ENCODE peak calls at places on chromosomes 5 and 9, in four cellular contexts. One of them, this sample, is unnamed.
A peak's percentile ranks its signal among the peaks of the same experiment; 100 is the strongest.

GRCh38 chr5:151068571-151069197 is 12.2 kb downstream of the TNIP1 start:
- DNase-seq in fibroblast of mammary gland: no peak
- DNase-seq in lung: no peak
- DNase-seq in foreskin fibroblast: no peak
- DNase-seq in this sample: no peak

GRCh38 chr9:70120834-70121510 is 77.3 kb downstream of the MAMDC2 start:
- DNase-seq in lung: peak; percentile 36
- DNase-seq in fibroblast of mammary gland: peak; percentile 96
- DNase-seq in foreskin fibroblast: peak; percentile 91
- DNase-seq in this sample: no peak

GRCh38 chr9:138052322-138052615 is 174.7 kb downstream of the CACNA1B start:
- DNase-seq in fibroblast of mammary gland: no peak
- DNase-seq in foreskin fibroblast: no peak
- DNase-seq in lung: no peak
- DNase-seq in this sample: no peak

GRCh38 chr9:79011461-79011860 is 560.3 kb upstream of the TLE4 start:
- DNase-seq in foreskin fibroblast: no peak
- DNase-seq in lung: no peak
- DNase-seq in fibroblast of mammary gland: no peak
- DNase-seq in this sample: no peak

GRCh38 chr9:133137451-133138231 is 16.6 kb upstream of the RALGDS start:
- DNase-seq in fibroblast of mammary gland: no peak
- DNase-seq in lung: no peak
- DNase-seq in foreskin fibroblast: no peak
- DNase-seq in this sample: no peak

GRCh38 chr9:137161558-137162483 is 8.0 kb downstream of the LRRC26 start:
- DNase-seq in fibroblast of mammary gland: no peak
- DNase-seq in foreskin fibroblast: no peak
- DNase-seq in lung: no peak
- DNase-seq in this sample: no peak

GRCh38 chr9:68747043-68747533 is 42.0 kb downstream of the PIP5K1B start:
- DNase-seq in foreskin fibroblast: no peak
- DNase-seq in fibroblast of mammary gland: no peak
- DNase-seq in lung: no peak
- DNase-seq in this sample: no peak

GRCh38 chr5:179893958-179894895 is 13.5 kb downstream of the TBC1D9B start:
- DNase-seq in foreskin fibroblast: no peak
- DNase-seq in lung: no peak
- DNase-seq in fibroblast of mammary gland: no peak
- DNase-seq in this sample: no peak

GRCh38 chr5:136025900-136026299 is 2.9 kb upstream of the TGFBI start:
- DNase-seq in foreskin fibroblast: no peak
- DNase-seq in lung: no peak
- DNase-seq in fibroblast of mammary gland: peak; percentile 69
- DNase-seq in this sample: no peak

GRCh38 chr9:31582561-31582960 is 801.9 kb upstream of the ACO1 start:
- DNase-seq in lung: no peak
- DNase-seq in foreskin fibroblast: no peak
- DNase-seq in fibroblast of mammary gland: no peak
- DNase-seq in this sample: no peak

GRCh38 chr5:23332650-23333251 is 174.7 kb upstream of the PRDM9 start:
- DNase-seq in lung: no peak
- DNase-seq in fibroblast of mammary gland: peak; percentile 55
- DNase-seq in foreskin fibroblast: no peak
- DNase-seq in this sample: no peak

GRCh38 chr9:2837915-2838314 is 6.0 kb downstream of the PUM3 start:
- DNase-seq in lung: no peak
- DNase-seq in foreskin fibroblast: no peak
- DNase-seq in fibroblast of mammary gland: peak; percentile 27
- DNase-seq in this sample: no peak

GRCh38 chr5:75202935-75203334 is 33.7 kb downstream of the ANKRD31 start:
- DNase-seq in lung: no peak
- DNase-seq in foreskin fibroblast: no peak
- DNase-seq in fibroblast of mammary gland: no peak
- DNase-seq in this sample: no peak

GRCh38 chr9:35908484-35909125 is 685 bp upstream of the SPAAR start:
- DNase-seq in fibroblast of mammary gland: no peak
- DNase-seq in lung: peak; percentile 29
- DNase-seq in foreskin fibroblast: no peak
- DNase-seq in this sample: no peak

GRCh38 chr5:69334793-69335268 is 2.2 kb upstream of the CCDC125 start:
- DNase-seq in fibroblast of mammary gland: peak; percentile 73
- DNase-seq in lung: peak; percentile 85
- DNase-seq in foreskin fibroblast: peak; percentile 62
- DNase-seq in this sample: peak; percentile 64

GRCh38 chr9:27542519-27542918 is 12.9 kb upstream of the MOB3B start:
- DNase-seq in fibroblast of mammary gland: no peak
- DNase-seq in lung: no peak
- DNase-seq in foreskin fibroblast: peak; percentile 31
- DNase-seq in this sample: no peak

GRCh38 chr5:159903134-159903533 is 13.1 kb upstream of the ADRA1B start:
- DNase-seq in foreskin fibroblast: no peak
- DNase-seq in fibroblast of mammary gland: no peak
- DNase-seq in lung: no peak
- DNase-seq in this sample: no peak

GRCh38 chr5:54876561-54876960 is 108.8 kb downstream of the ESM1 start:
- DNase-seq in fibroblast of mammary gland: no peak
- DNase-seq in lung: no peak
- DNase-seq in foreskin fibroblast: no peak
- DNase-seq in this sample: no peak

GRCh38 chr9:129290606-129291005 is 112.5 kb upstream of the IER5L start:
- DNase-seq in foreskin fibroblast: no peak
- DNase-seq in lung: peak; percentile 49
- DNase-seq in fibroblast of mammary gland: no peak
- DNase-seq in this sample: peak; percentile 14

GRCh38 chr9:77180056-77180455 is 2.7 kb downstream of the VPS13A start:
- DNase-seq in fibroblast of mammary gland: no peak
- DNase-seq in lung: no peak
- DNase-seq in foreskin fibroblast: no peak
- DNase-seq in this sample: no peak

GRCh38 chr5:90174236-90174635 is 235.3 kb downstream of the CETN3 start:
- DNase-seq in fibroblast of mammary gland: no peak
- DNase-seq in foreskin fibroblast: no peak
- DNase-seq in lung: no peak
- DNase-seq in this sample: no peak

GRCh38 chr5:111948078-111948477 is 191.1 kb upstream of the NREP start:
- DNase-seq in foreskin fibroblast: no peak
- DNase-seq in lung: no peak
- DNase-seq in fibroblast of mammary gland: no peak
- DNase-seq in this sample: no peak

GRCh38 chr9:123109540-123110279 is 76.2 kb downstream of the GPR21 start:
- DNase-seq in lung: no peak
- DNase-seq in foreskin fibroblast: no peak
- DNase-seq in fibroblast of mammary gland: no peak
- DNase-seq in this sample: no peak

GRCh38 chr5:140324041-140324833 is 21.3 kb upstream of the PFDN1 start:
- DNase-seq in foreskin fibroblast: peak; percentile 39
- DNase-seq in fibroblast of mammary gland: peak; percentile 81
- DNase-seq in lung: no peak
- DNase-seq in this sample: no peak

GRCh38 chr9:126297656-126298318 is 28.8 kb upstream of the MVB12B start:
- DNase-seq in lung: no peak
- DNase-seq in fibroblast of mammary gland: no peak
- DNase-seq in foreskin fibroblast: no peak
- DNase-seq in this sample: no peak

GRCh38 chr9:127899200-127899943 is at the start of gene ST6GALNAC6:
- DNase-seq in lung: no peak
- DNase-seq in fibroblast of mammary gland: peak; percentile 63
- DNase-seq in foreskin fibroblast: peak; percentile 79
- DNase-seq in this sample: peak; percentile 71

GRCh38 chr5:154236459-154237375 is 46.2 kb downstream of the GALNT10 start:
- DNase-seq in foreskin fibroblast: no peak
- DNase-seq in lung: no peak
- DNase-seq in fibroblast of mammary gland: no peak
- DNase-seq in this sample: no peak

GRCh38 chr5:65141487-65141886 is 340.2 kb downstream of the ADAMTS6 start:
- DNase-seq in fibroblast of mammary gland: peak; percentile 17
- DNase-seq in foreskin fibroblast: no peak
- DNase-seq in lung: no peak
- DNase-seq in this sample: no peak

GRCh38 chr9:128102861-128103588 is 24.5 kb downstream of the PTGES2 start:
- DNase-seq in lung: no peak
- DNase-seq in foreskin fibroblast: no peak
- DNase-seq in fibroblast of mammary gland: no peak
- DNase-seq in this sample: no peak

GRCh38 chr5:154791535-154791934 is 36.4 kb downstream of the LARP1 start:
- DNase-seq in fibroblast of mammary gland: no peak
- DNase-seq in foreskin fibroblast: no peak
- DNase-seq in lung: no peak
- DNase-seq in this sample: no peak

GRCh38 chr9:35555246-35555701 is 49.8 kb upstream of the TESK1 start:
- DNase-seq in fibroblast of mammary gland: no peak
- DNase-seq in lung: no peak
- DNase-seq in foreskin fibroblast: no peak
- DNase-seq in this sample: no peak

GRCh38 chr5:54311178-54311811 is 922 bp upstream of the ARL15 start:
- DNase-seq in foreskin fibroblast: peak; percentile 22
- DNase-seq in lung: no peak
- DNase-seq in fibroblast of mammary gland: peak; percentile 33
- DNase-seq in this sample: no peak

GRCh38 chr9:127826253-127826913 is 23.7 kb downstream of the FPGS start:
- DNase-seq in foreskin fibroblast: no peak
- DNase-seq in fibroblast of mammary gland: no peak
- DNase-seq in lung: no peak
- DNase-seq in this sample: no peak

GRCh38 chr9:101381833-101382342 is 2.9 kb downstream of the BAAT start:
- DNase-seq in foreskin fibroblast: no peak
- DNase-seq in fibroblast of mammary gland: no peak
- DNase-seq in lung: no peak
- DNase-seq in this sample: no peak

GRCh38 chr5:10201223-10201868 is 48.3 kb downstream of the ATPSCKMT start:
- DNase-seq in fibroblast of mammary gland: peak; percentile 16
- DNase-seq in foreskin fibroblast: peak; percentile 9
- DNase-seq in lung: no peak
- DNase-seq in this sample: no peak

GRCh38 chr9:127520941-127521918 is 69.9 kb downstream of the LRSAM1 start:
- DNase-seq in foreskin fibroblast: peak; percentile 79
- DNase-seq in lung: no peak
- DNase-seq in fibroblast of mammary gland: peak; percentile 87
- DNase-seq in this sample: no peak

GRCh38 chr9:136808075-136808780 is 480 bp downstream of the RABL6 start:
- DNase-seq in foreskin fibroblast: no peak
- DNase-seq in lung: no peak
- DNase-seq in fibroblast of mammary gland: no peak
- DNase-seq in this sample: peak; percentile 67

GRCh38 chr5:57582578-57583070 is 100.0 kb upstream of the ACTBL2 start:
- DNase-seq in fibroblast of mammary gland: no peak
- DNase-seq in foreskin fibroblast: no peak
- DNase-seq in lung: no peak
- DNase-seq in this sample: no peak
- TF ChIP-seq CTCF in fibroblast of mammary gland: no peak
- TF ChIP-seq CTCF in foreskin fibroblast: no peak
- TF ChIP-seq CTCF in lung: no peak
- TF ChIP-seq CTCF in this sample: no peak

DNA sequence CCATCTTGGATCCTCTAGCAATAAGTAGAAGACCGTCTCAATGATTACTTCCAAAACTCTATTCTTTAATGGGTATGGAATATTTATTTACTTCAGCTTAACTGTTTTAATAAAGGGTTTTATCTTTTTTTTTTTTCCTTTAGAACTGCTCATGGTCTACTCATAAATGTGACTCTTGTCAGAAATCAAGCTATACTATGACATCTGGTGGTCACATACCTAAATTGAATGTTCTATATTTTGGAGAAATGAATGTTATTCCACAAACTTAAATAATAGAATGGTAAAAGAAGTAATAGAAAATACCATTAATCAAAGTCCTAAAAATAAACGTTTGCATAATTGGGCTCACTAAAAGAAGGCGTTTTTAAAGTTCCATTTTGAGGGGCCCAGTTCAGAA is 131.2 kb upstream of the PLCXD3 start:
- DNase-seq in foreskin fibroblast: no peak
- DNase-seq in fibroblast of mammary gland: peak; percentile 34
- DNase-seq in lung: no peak
- DNase-seq in this sample: no peak
- TF ChIP-seq CTCF in foreskin fibroblast: no peak
- TF ChIP-seq CTCF in fibroblast of mammary gland: peak; percentile 16
- TF ChIP-seq CTCF in lung: no peak
- TF ChIP-seq CTCF in this sample: peak; percentile 13

GRCh38 chr5:43155394-43156096 is 34.8 kb downstream of the ZNF131 start:
- DNase-seq in fibroblast of mammary gland: no peak
- DNase-seq in lung: no peak
- DNase-seq in foreskin fibroblast: no peak
- DNase-seq in this sample: no peak
- TF ChIP-seq CTCF in fibroblast of mammary gland: no peak
- TF ChIP-seq CTCF in lung: no peak
- TF ChIP-seq CTCF in foreskin fibroblast: no peak
- TF ChIP-seq CTCF in this sample: no peak

GRCh38 chr5:175700991-175701390 is 43.1 kb downstream of the HRH2 start:
- DNase-seq in lung: no peak
- DNase-seq in foreskin fibroblast: no peak
- DNase-seq in fibroblast of mammary gland: no peak
- DNase-seq in this sample: no peak
- TF ChIP-seq CTCF in lung: no peak
- TF ChIP-seq CTCF in foreskin fibroblast: no peak
- TF ChIP-seq CTCF in fibroblast of mammary gland: peak; percentile 27
- TF ChIP-seq CTCF in this sample: peak; percentile 75

GRCh38 chr5:107364443-107365096 is 306.2 kb downstream of the EFNA5 start:
- DNase-seq in fibroblast of mammary gland: no peak
- DNase-seq in lung: no peak
- DNase-seq in foreskin fibroblast: no peak
- DNase-seq in this sample: no peak
- TF ChIP-seq CTCF in fibroblast of mammary gland: no peak
- TF ChIP-seq CTCF in lung: no peak
- TF ChIP-seq CTCF in foreskin fibroblast: no peak
- TF ChIP-seq CTCF in this sample: no peak

DNA sequence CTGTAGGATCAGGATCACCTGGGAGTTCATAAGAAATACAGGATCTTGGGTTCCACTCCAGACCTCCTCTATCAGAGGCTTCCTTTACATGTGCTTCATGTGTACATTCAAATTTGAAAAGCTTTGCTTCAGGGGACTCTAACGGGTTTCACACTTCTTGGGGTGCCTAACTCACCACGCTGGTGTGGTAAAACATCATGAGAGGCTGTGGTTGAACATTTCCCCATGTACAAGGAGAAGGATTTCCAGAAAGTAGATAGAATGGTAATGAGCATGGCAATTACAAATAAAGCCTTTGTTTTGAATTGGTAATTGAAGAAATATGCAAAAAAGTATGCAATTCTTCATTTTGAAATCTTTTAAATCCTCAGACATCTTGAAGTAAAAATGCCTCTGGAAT is 415.0 kb downstream of the MAN2A1 start:
- DNase-seq in lung: no peak
- DNase-seq in fibroblast of mammary gland: no peak
- DNase-seq in foreskin fibroblast: no peak
- DNase-seq in this sample: no peak
- TF ChIP-seq CTCF in lung: no peak
- TF ChIP-seq CTCF in fibroblast of mammary gland: no peak
- TF ChIP-seq CTCF in foreskin fibroblast: no peak
- TF ChIP-seq CTCF in this sample: no peak